ENCODE peak calls at places on chromosomes 7 and 10, in nine cellular contexts. One of them, this sample, is unnamed.
A peak's percentile ranks its signal among the peaks of the same experiment; 100 is the strongest.

GRCh38 chr7:29254663-29255062 is 60.1 kb downstream of the CHN2 start:
- DNase-seq in NCI-H2171: no peak
- DNase-seq in right cardiac atrium: no peak
- DNase-seq in RWPE1: no peak
- DNase-seq in ELR: peak; percentile 2
- DNase-seq in effector memory CD8-positive, alpha-beta T cell: no peak
- DNase-seq in glutamatergic neuron: no peak
- DNase-seq in cardiac fibroblast: peak; percentile 27
- DNase-seq in NCI-H146: no peak
- DNase-seq in this sample: peak; percentile 30

GRCh38 chr10:68471063-68471585 is 649 bp downstream of the DNA2 start:
- DNase-seq in NCI-H2171: no peak
- DNase-seq in right cardiac atrium: no peak
- DNase-seq in RWPE1: peak; percentile 14
- DNase-seq in ELR: peak; percentile 26
- DNase-seq in effector memory CD8-positive, alpha-beta T cell: no peak
- DNase-seq in glutamatergic neuron: no peak
- DNase-seq in cardiac fibroblast: no peak
- DNase-seq in NCI-H146: no peak
- DNase-seq in this sample: peak; percentile 11

GRCh38 chr7:130278892-130279690 is 12.4 kb downstream of the CPA2 start:
- DNase-seq in NCI-H2171: no peak
- DNase-seq in right cardiac atrium: no peak
- DNase-seq in RWPE1: no peak
- DNase-seq in ELR: peak; percentile 17
- DNase-seq in effector memory CD8-positive, alpha-beta T cell: no peak
- DNase-seq in glutamatergic neuron: no peak
- DNase-seq in cardiac fibroblast: peak; percentile 98
- DNase-seq in NCI-H146: no peak
- DNase-seq in this sample: peak; percentile 46

GRCh38 chr10:125155101-125155500 is 5.3 kb downstream of the CTBP2 start:
- DNase-seq in NCI-H2171: no peak
- DNase-seq in right cardiac atrium: no peak
- DNase-seq in RWPE1: no peak
- DNase-seq in ELR: peak; percentile 61
- DNase-seq in effector memory CD8-positive, alpha-beta T cell: no peak
- DNase-seq in glutamatergic neuron: no peak
- DNase-seq in cardiac fibroblast: peak; percentile 46
- DNase-seq in NCI-H146: no peak
- DNase-seq in this sample: no peak

GRCh38 chr10:75407296-75407715 is 5.7 kb upstream of the ZNF503 start:
- DNase-seq in NCI-H2171: no peak
- DNase-seq in right cardiac atrium: no peak
- DNase-seq in RWPE1: no peak
- DNase-seq in ELR: no peak
- DNase-seq in effector memory CD8-positive, alpha-beta T cell: no peak
- DNase-seq in glutamatergic neuron: no peak
- DNase-seq in cardiac fibroblast: no peak
- DNase-seq in NCI-H146: no peak
- DNase-seq in this sample: peak; percentile 47

GRCh38 chr10:34156781-34157425 is 658.2 kb downstream of the PARD3 start:
- DNase-seq in NCI-H2171: no peak
- DNase-seq in right cardiac atrium: no peak
- DNase-seq in RWPE1: peak; percentile 49
- DNase-seq in ELR: peak; percentile 74
- DNase-seq in effector memory CD8-positive, alpha-beta T cell: no peak
- DNase-seq in glutamatergic neuron: no peak
- DNase-seq in cardiac fibroblast: peak; percentile 36
- DNase-seq in NCI-H146: no peak
- DNase-seq in this sample: peak; percentile 78

GRCh38 chr7:115135769-115136410 is 214.0 kb downstream of the MDFIC start:
- DNase-seq in NCI-H2171: no peak
- DNase-seq in right cardiac atrium: no peak
- DNase-seq in RWPE1: no peak
- DNase-seq in ELR: no peak
- DNase-seq in effector memory CD8-positive, alpha-beta T cell: no peak
- DNase-seq in glutamatergic neuron: no peak
- DNase-seq in cardiac fibroblast: peak; percentile 39
- DNase-seq in NCI-H146: no peak
- DNase-seq in this sample: peak; percentile 9

GRCh38 chr7:153090757-153091156 is 331.2 kb downstream of the ACTR3B start:
- DNase-seq in NCI-H2171: no peak
- DNase-seq in right cardiac atrium: no peak
- DNase-seq in RWPE1: no peak
- DNase-seq in ELR: no peak
- DNase-seq in effector memory CD8-positive, alpha-beta T cell: no peak
- DNase-seq in glutamatergic neuron: no peak
- DNase-seq in cardiac fibroblast: no peak
- DNase-seq in NCI-H146: no peak
- DNase-seq in this sample: no peak

GRCh38 chr7:8109196-8110022 is 140.8 kb downstream of the GLCCI1 start:
- DNase-seq in NCI-H2171: no peak
- DNase-seq in right cardiac atrium: no peak
- DNase-seq in RWPE1: no peak
- DNase-seq in ELR: peak; percentile 39
- DNase-seq in effector memory CD8-positive, alpha-beta T cell: no peak
- DNase-seq in glutamatergic neuron: no peak
- DNase-seq in cardiac fibroblast: peak; percentile 17
- DNase-seq in NCI-H146: no peak
- DNase-seq in this sample: peak; percentile 8

GRCh38 chr10:80535671-80536360 is 1.9 kb upstream of the SH2D4B start:
- DNase-seq in NCI-H2171: no peak
- DNase-seq in right cardiac atrium: peak; percentile 69
- DNase-seq in RWPE1: peak; percentile 86
- DNase-seq in ELR: no peak
- DNase-seq in effector memory CD8-positive, alpha-beta T cell: peak; percentile 73
- DNase-seq in glutamatergic neuron: peak; percentile 53
- DNase-seq in cardiac fibroblast: peak; percentile 28
- DNase-seq in NCI-H146: no peak
- DNase-seq in this sample: peak; percentile 47

GRCh38 chr7:140726304-140726703 is 29.8 kb downstream of the NDUFB2 start:
- DNase-seq in NCI-H2171: peak; percentile 14
- DNase-seq in right cardiac atrium: no peak
- DNase-seq in RWPE1: no peak
- DNase-seq in ELR: peak; percentile 35
- DNase-seq in effector memory CD8-positive, alpha-beta T cell: no peak
- DNase-seq in glutamatergic neuron: no peak
- DNase-seq in cardiac fibroblast: peak; percentile 38
- DNase-seq in NCI-H146: no peak
- DNase-seq in this sample: no peak

GRCh38 chr7:118195837-118196474 is 12.0 kb downstream of the LSM8 start:
- DNase-seq in NCI-H2171: peak; percentile 46
- DNase-seq in right cardiac atrium: no peak
- DNase-seq in RWPE1: peak; percentile 10
- DNase-seq in ELR: peak; percentile 73
- DNase-seq in effector memory CD8-positive, alpha-beta T cell: peak; percentile 58
- DNase-seq in glutamatergic neuron: peak; percentile 27
- DNase-seq in cardiac fibroblast: peak; percentile 74
- DNase-seq in NCI-H146: peak; percentile 57
- DNase-seq in this sample: peak; percentile 69

GRCh38 chr7:120302190-120302589 is 29.2 kb downstream of the KCND2 start:
- DNase-seq in NCI-H2171: no peak
- DNase-seq in right cardiac atrium: no peak
- DNase-seq in RWPE1: no peak
- DNase-seq in ELR: no peak
- DNase-seq in effector memory CD8-positive, alpha-beta T cell: no peak
- DNase-seq in glutamatergic neuron: no peak
- DNase-seq in cardiac fibroblast: no peak
- DNase-seq in NCI-H146: no peak
- DNase-seq in this sample: no peak

GRCh38 chr10:122530177-122530576 is 30.4 kb upstream of the DMBT1 start:
- DNase-seq in NCI-H2171: no peak
- DNase-seq in right cardiac atrium: peak; percentile 68
- DNase-seq in RWPE1: no peak
- DNase-seq in ELR: no peak
- DNase-seq in effector memory CD8-positive, alpha-beta T cell: no peak
- DNase-seq in glutamatergic neuron: no peak
- DNase-seq in cardiac fibroblast: peak; percentile 65
- DNase-seq in NCI-H146: peak; percentile 16
- DNase-seq in this sample: no peak

GRCh38 chr7:34991938-34992840 is 45.1 kb downstream of the DPY19L1 start:
- DNase-seq in NCI-H2171: no peak
- DNase-seq in right cardiac atrium: no peak
- DNase-seq in RWPE1: no peak
- DNase-seq in ELR: peak; percentile 93
- DNase-seq in effector memory CD8-positive, alpha-beta T cell: peak; percentile 48
- DNase-seq in glutamatergic neuron: no peak
- DNase-seq in cardiac fibroblast: peak; percentile 79
- DNase-seq in NCI-H146: no peak
- DNase-seq in this sample: peak; percentile 38

This sample was measured in epithelial cell of esophagus.